ENCODE peak calls at places on chromosomes 5 and 9, in six cellular contexts. E is H1, L is stomach, A is spleen, K is GM23338, Q is HCT116. Y is an unnamed sample.

GRCh38 chr5:113394658-113395057 is 40.1 kb downstream of the TSSK1B start:
- DNase-seq in E (no peak), L (no peak), A (no peak), K (no peak), Q (no peak), Y (no peak)

GRCh38 chr5:107340631-107341030 is 330.1 kb downstream of the EFNA5 start:
- DNase-seq in E (no peak), L (no peak), A (no peak), K (no peak), Q (no peak), Y (no peak)

GRCh38 chr9:77901771-77902170 is 129.8 kb downstream of the GNAQ start:
- DNase-seq in E (no peak), L (no peak), A (no peak), K (peak), Q (no peak), Y (no peak)

GRCh38 chr5:15132816-15133405 is 261.3 kb upstream of the ANKH start:
- DNase-seq in E (no peak), L (no peak), A (no peak), K (no peak), Q (no peak), Y (no peak)

GRCh38 chr5:133035224-133035623 is 8.9 kb upstream of the ZCCHC10 start:
- DNase-seq in E (no peak), L (no peak), A (no peak), K (no peak), Q (no peak), Y (no peak)

GRCh38 chr9:137786511-137786920 is 91.1 kb upstream of the CACNA1B start:
- DNase-seq in E (no peak), L (no peak), A (no peak), K (no peak), Q (no peak), Y (no peak)

GRCh38 chr9:27665121-27665520 is 91.8 kb upstream of the C9orf72 start:
- DNase-seq in E (no peak), L (no peak), A (no peak), K (peak), Q (no peak), Y (no peak)

GRCh38 chr5:1648806-1649205 is 125.0 kb upstream of the LPCAT1 start:
- DNase-seq in E (no peak), L (no peak), A (no peak), K (no peak), Q (no peak), Y (no peak)

GRCh38 chr9:113649054-113649453 is 185.5 kb downstream of the RGS3 start:
- DNase-seq in E (no peak), L (no peak), A (peak), K (no peak), Q (no peak), Y (no peak)

GRCh38 chr5:138753794-138754698 is 821 bp downstream of the CTNNA1 start:
- DNase-seq in E (no peak), L (peak), A (peak), K (peak), Q (peak), Y (peak)
- TF ChIP-seq POLR2AphosphoS5 in E (no peak), L (peak), A (peak), K (no peak), Q (peak), Y (no peak)

GRCh38 chr5:125065114-125065513 is 318.7 kb upstream of the ZNF608 start:
- DNase-seq in E (no peak), L (no peak), A (no peak), K (no peak), Q (no peak), Y (no peak)
- TF ChIP-seq POLR2AphosphoS5 in E (no peak), L (no peak), A (no peak), K (no peak), Q (no peak), Y (no peak)

GRCh38 chr9:123329329-123329955 is 26.6 kb upstream of the CRB2 start:
- DNase-seq in E (no peak), L (peak), A (no peak), K (no peak), Q (no peak), Y (peak)
- TF ChIP-seq POLR2AphosphoS5 in E (no peak), L (no peak), A (no peak), K (no peak), Q (no peak), Y (peak)

DNA sequence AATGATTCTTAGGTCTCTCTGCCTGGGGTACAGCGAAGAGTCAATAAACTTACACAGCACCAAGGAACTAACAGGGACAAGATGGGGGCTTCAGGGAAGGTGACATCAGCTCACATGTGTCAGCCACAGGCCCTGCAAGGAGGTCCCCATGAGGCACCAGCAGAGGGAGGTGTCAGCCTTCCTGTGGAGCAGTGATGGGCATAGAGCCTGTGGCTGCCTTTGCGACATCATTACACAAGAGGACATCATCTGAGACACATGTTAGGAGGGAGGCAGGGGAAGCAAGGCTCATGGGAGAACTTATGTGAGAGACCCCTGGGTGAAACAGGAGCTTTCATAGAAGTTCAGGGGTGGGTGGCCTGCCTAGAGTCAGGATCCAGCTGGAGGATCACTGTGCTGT is 389.6 kb downstream of the SEMA5A start:
- DNase-seq in E (peak), L (no peak), A (no peak), K (peak), Q (no peak), Y (peak)
- TF ChIP-seq POLR2AphosphoS5 in E (no peak), L (no peak), A (no peak), K (no peak), Q (no peak), Y (no peak)

GRCh38 chr9:112411626-112412027 is 31.7 kb downstream of the HSDL2 start:
- DNase-seq in E (no peak), L (no peak), A (no peak), K (no peak), Q (no peak), Y (no peak)
- TF ChIP-seq POLR2AphosphoS5 in E (no peak), L (no peak), A (no peak), K (no peak), Q (no peak), Y (no peak)

DNA sequence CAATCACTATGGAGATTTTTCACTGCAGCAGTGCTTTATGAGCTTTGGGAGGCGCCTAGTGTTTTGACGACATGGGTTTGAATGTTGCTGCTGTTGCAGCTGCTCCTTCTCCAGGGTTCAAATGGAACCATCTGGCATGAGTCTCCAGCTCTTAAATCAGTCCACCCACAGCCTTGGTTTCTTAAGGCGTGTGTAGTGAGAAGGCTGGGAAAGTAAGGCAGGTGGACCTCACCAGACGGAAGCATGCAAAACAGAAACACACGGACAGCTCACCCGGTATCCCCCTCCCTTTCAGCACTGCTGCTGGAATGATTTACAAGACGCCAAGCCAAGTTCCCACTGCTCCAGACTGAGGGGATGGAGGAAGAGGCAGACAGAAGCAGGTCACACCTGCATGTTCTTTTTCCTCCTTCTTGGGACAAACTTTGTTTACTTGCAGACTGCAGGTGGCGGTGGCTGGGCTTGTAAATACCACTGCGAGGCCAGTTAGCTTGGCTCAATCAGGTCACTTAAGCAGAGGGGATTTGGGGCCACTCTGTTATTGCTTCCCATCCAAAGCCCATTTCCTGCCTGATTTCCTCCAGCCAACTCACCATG is 47.4 kb downstream of the ADAM19 start:
- DNase-seq in E (no peak), L (no peak), A (no peak), K (peak), Q (no peak), Y (no peak)
- TF ChIP-seq POLR2AphosphoS5 in E (no peak), L (no peak), A (no peak), K (no peak), Q (no peak), Y (no peak)

DNA sequence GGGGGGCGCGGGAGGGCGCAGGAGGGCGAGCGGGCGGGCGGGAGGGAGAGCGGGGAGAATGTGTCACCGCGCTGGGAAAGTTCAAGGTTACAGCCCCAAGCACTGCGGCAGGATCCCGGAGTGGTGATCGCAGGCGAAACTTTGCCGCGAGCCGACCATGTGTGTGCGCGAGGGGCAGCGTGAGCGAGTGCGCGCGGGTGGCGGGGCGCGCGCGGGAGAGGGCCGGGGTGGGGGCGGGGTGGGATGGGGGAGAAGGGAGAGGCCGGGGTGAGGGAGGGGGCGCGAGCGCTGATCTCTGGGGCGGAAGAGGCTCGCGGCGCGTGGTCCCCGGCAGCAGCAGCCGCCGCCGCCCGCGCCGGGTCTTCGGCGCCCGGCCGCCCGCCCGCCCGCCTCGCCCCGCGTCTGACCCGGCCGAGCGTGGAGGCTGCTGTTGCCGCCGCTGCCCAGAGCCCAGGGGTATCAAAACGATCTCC is at the start of gene NFIB:
- DNase-seq in E (no peak), L (peak), A (peak), K (peak), Q (no peak), Y (no peak)
- TF ChIP-seq POLR2AphosphoS5 in E (peak), L (peak), A (peak), K (no peak), Q (no peak), Y (no peak)

GRCh38 chr5:103607346-103607745 is 44.8 kb upstream of the NUDT12 start:
- DNase-seq in E (no peak), L (no peak), A (no peak), K (no peak), Q (no peak), Y (no peak)

GRCh38 chr5:103605277-103605676 is 42.7 kb upstream of the NUDT12 start:
- DNase-seq in E (no peak), L (no peak), A (no peak), K (peak), Q (no peak), Y (no peak)

GRCh38 chr5:103598997-103599556 is 36.5 kb upstream of the NUDT12 start:
- DNase-seq in E (no peak), L (no peak), A (no peak), K (no peak), Q (no peak), Y (no peak)

GRCh38 chr5:103601314-103601713 is 38.7 kb upstream of the NUDT12 start:
- DNase-seq in E (no peak), L (no peak), A (no peak), K (no peak), Q (no peak), Y (no peak)

DNA sequence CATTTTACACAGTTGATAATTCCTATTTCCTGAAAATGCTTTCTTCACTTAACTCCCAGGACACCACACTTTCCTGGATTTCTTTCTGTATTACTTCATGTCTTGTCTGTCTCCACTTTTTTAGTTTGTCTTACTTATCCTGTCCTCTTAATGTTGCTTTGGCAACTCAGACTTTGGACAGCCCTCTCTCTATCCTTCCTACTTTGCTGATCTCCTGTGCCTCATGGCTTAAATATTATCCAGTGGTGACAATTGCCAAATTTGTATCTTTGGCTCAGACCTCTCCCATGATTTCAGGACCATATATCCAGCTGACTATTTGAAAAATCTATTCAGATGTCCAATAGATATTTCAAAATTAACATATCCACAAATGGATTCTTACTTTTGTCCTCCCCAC is 39.9 kb upstream of the NUDT12 start:
- DNase-seq in E (no peak), L (no peak), A (no peak), K (no peak), Q (no peak), Y (no peak)
- TF ChIP-seq POLR2AphosphoS5 in E (no peak), L (no peak), A (no peak), K (no peak), Q (no peak), Y (no peak)

DNA sequence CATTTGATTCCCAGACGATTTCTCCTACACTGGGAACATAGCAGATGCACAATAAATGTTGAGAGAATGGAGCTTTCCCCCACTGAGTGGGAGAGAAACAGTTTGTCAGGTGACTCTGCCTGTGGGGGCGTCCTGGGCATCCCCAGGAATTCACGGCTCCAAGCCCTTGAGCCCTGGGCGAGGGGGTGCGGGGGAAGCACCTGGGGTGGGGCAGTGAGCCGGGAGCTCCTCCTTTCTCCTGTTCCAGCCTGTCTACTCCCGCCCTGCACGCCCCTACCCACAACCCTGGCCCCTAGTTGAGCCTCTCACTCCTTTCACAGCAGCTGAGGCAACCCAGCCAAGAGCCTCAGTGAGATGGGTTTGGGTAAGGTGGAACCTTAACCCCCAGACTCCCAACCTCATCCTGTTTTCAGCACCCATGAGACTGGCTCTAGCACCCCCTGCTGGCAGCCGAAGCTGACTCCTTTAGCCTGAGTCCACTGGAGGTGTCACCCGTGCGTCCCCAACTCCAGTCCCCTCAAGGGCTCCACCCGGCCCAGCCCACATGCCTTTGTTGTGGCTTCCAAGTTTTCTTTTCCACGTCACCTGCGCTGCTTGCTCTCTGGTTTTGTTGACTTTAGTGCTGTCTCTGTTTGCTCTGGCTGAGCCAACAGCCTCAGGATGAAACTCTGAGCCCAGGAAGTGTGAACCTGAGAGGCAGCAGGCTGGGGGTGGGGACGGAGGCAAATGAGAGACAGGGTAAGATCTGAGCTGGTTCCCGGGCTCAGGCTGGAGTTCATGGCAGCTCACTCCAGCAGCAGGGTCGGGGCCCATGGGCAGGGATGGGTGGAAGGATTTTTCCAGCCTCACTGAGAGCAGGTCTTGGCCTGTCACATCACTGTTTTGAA is 13.0 kb upstream of the AQP7 start:
- DNase-seq in E (peak), L (peak), A (peak), K (peak), Q (peak), Y (peak)
- TF ChIP-seq POLR2AphosphoS5 in E (no peak), L (peak), A (no peak), K (no peak), Q (peak), Y (no peak)

DNA sequence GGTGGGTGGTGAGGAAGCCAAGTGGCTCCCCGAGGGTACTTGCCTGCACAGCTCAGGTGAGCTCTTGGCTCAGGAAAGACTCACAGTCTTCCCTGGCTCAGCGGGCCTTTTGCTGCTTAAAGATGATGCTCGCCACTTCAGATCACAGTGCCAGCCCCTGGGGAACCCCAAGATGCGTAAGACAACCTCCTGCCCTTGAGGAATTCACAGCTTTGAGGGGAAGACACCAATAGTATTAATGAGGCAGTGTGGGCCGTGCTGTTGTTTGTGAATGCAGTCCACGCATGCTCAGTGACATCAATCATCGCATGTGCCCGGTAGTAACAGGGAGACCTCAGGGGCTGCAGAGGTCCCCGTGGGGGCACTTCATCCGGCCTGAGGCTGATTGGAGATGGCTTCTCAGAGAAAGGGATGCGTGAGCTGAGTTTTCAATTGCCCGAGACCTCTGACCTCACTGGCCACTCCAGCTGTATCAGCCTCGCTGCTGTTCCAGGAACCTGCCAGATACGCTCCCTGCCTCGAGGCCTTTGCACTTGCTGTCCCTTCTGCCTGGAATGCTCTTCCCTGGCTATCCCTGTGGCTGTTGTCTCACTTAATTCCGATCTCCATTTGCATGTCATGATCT is 36.9 kb downstream of the ERGIC1 start:
- DNase-seq in E (no peak), L (no peak), A (peak), K (no peak), Q (no peak), Y (no peak)
- TF ChIP-seq POLR2AphosphoS5 in E (no peak), L (no peak), A (peak), K (no peak), Q (no peak), Y (no peak)